ENCODE peak calls at places on chromosomes 6 and 20, in eight cellular contexts. One of them, this sample, is unnamed.

GRCh38 chr20:53260591-53260990 is 288.4 kb downstream of the TSHZ2 start:
- DNase-seq in astrocyte: no peak
- DNase-seq in Kasumi-1: no peak
- DNase-seq in kidney tubule cell: no peak
- DNase-seq in mucosa of descending colon: no peak
- DNase-seq in tibial nerve: no peak
- DNase-seq in neural crest cell: no peak
- DNase-seq in heart right ventricle: no peak
- DNase-seq in this sample: no peak

GRCh38 chr6:35596448-35597442 is 84.0 kb upstream of the TULP1 start:
- DNase-seq in mucosa of descending colon: no peak
- DNase-seq in neural crest cell: no peak
- DNase-seq in Kasumi-1: no peak
- DNase-seq in heart right ventricle: no peak
- DNase-seq in kidney tubule cell: peak
- DNase-seq in tibial nerve: no peak
- DNase-seq in astrocyte: peak
- DNase-seq in this sample: no peak

GRCh38 chr6:99282479-99283062 is 66.9 kb downstream of the FAXC start:
- DNase-seq in tibial nerve: no peak
- DNase-seq in neural crest cell: no peak
- DNase-seq in Kasumi-1: peak
- DNase-seq in heart right ventricle: no peak
- DNase-seq in kidney tubule cell: peak
- DNase-seq in mucosa of descending colon: no peak
- DNase-seq in astrocyte: peak
- DNase-seq in this sample: no peak

GRCh38 chr6:17585766-17586502 is 14.2 kb upstream of the FAM8A1 start:
- DNase-seq in Kasumi-1: peak
- DNase-seq in astrocyte: no peak
- DNase-seq in heart right ventricle: no peak
- DNase-seq in kidney tubule cell: peak
- DNase-seq in neural crest cell: no peak
- DNase-seq in tibial nerve: no peak
- DNase-seq in mucosa of descending colon: no peak
- DNase-seq in this sample: no peak

GRCh38 chr20:53569005-53569404 is 24.6 kb downstream of the ZNF217 start:
- DNase-seq in astrocyte: no peak
- DNase-seq in heart right ventricle: no peak
- DNase-seq in kidney tubule cell: no peak
- DNase-seq in Kasumi-1: no peak
- DNase-seq in tibial nerve: no peak
- DNase-seq in neural crest cell: no peak
- DNase-seq in mucosa of descending colon: no peak
- DNase-seq in this sample: no peak

GRCh38 chr6:121443953-121444590 is 8.6 kb downstream of the GJA1 start:
- DNase-seq in mucosa of descending colon: no peak
- DNase-seq in Kasumi-1: no peak
- DNase-seq in neural crest cell: no peak
- DNase-seq in tibial nerve: no peak
- DNase-seq in astrocyte: no peak
- DNase-seq in heart right ventricle: peak
- DNase-seq in kidney tubule cell: peak
- DNase-seq in this sample: no peak

GRCh38 chr6:159107451-159108260 is 61.5 kb upstream of the FNDC1 start:
- DNase-seq in kidney tubule cell: peak
- DNase-seq in Kasumi-1: no peak
- DNase-seq in mucosa of descending colon: peak
- DNase-seq in neural crest cell: no peak
- DNase-seq in tibial nerve: no peak
- DNase-seq in heart right ventricle: no peak
- DNase-seq in astrocyte: no peak
- DNase-seq in this sample: no peak

GRCh38 chr6:133396225-133396624 is 155.1 kb downstream of the EYA4 start:
- DNase-seq in Kasumi-1: no peak
- DNase-seq in kidney tubule cell: no peak
- DNase-seq in heart right ventricle: no peak
- DNase-seq in neural crest cell: no peak
- DNase-seq in tibial nerve: no peak
- DNase-seq in astrocyte: peak
- DNase-seq in mucosa of descending colon: no peak
- DNase-seq in this sample: no peak

GRCh38 chr6:16414205-16414604 is 175.8 kb downstream of the GMPR start:
- DNase-seq in mucosa of descending colon: no peak
- DNase-seq in neural crest cell: no peak
- DNase-seq in heart right ventricle: peak
- DNase-seq in tibial nerve: no peak
- DNase-seq in kidney tubule cell: no peak
- DNase-seq in astrocyte: peak
- DNase-seq in Kasumi-1: no peak
- DNase-seq in this sample: no peak

GRCh38 chr20:48728042-48728837 is 99.6 kb downstream of the PREX1 start:
- DNase-seq in tibial nerve: no peak
- DNase-seq in heart right ventricle: no peak
- DNase-seq in Kasumi-1: no peak
- DNase-seq in mucosa of descending colon: peak
- DNase-seq in kidney tubule cell: no peak
- DNase-seq in astrocyte: no peak
- DNase-seq in neural crest cell: peak
- DNase-seq in this sample: no peak

GRCh38 chr6:31272856-31273626 is 1.1 kb upstream of the HLA-C start:
- DNase-seq in tibial nerve: no peak
- DNase-seq in neural crest cell: no peak
- DNase-seq in kidney tubule cell: no peak
- DNase-seq in Kasumi-1: no peak
- DNase-seq in heart right ventricle: no peak
- DNase-seq in mucosa of descending colon: peak
- DNase-seq in astrocyte: no peak
- DNase-seq in this sample: no peak

GRCh38 chr20:42082611-42083010 is 464.4 kb upstream of the CHD6 start:
- DNase-seq in Kasumi-1: no peak
- DNase-seq in kidney tubule cell: no peak
- DNase-seq in heart right ventricle: peak
- DNase-seq in tibial nerve: peak
- DNase-seq in neural crest cell: no peak
- DNase-seq in astrocyte: no peak
- DNase-seq in mucosa of descending colon: no peak
- DNase-seq in this sample: peak

GRCh38 chr20:33945391-33946079 is 48.2 kb upstream of the RALY start:
- DNase-seq in kidney tubule cell: peak
- DNase-seq in mucosa of descending colon: no peak
- DNase-seq in astrocyte: peak
- DNase-seq in Kasumi-1: no peak
- DNase-seq in neural crest cell: no peak
- DNase-seq in heart right ventricle: no peak
- DNase-seq in tibial nerve: no peak
- DNase-seq in this sample: no peak

GRCh38 chr20:44253528-44253927 is 6.4 kb downstream of the GDAP1L1 start:
- DNase-seq in Kasumi-1: no peak
- DNase-seq in tibial nerve: no peak
- DNase-seq in kidney tubule cell: no peak
- DNase-seq in heart right ventricle: no peak
- DNase-seq in astrocyte: no peak
- DNase-seq in neural crest cell: no peak
- DNase-seq in mucosa of descending colon: no peak
- DNase-seq in this sample: no peak

GRCh38 chr6:154951400-154952200 is 43.5 kb upstream of the TIAM2 start:
- DNase-seq in kidney tubule cell: peak
- DNase-seq in astrocyte: peak
- DNase-seq in heart right ventricle: no peak
- DNase-seq in mucosa of descending colon: no peak
- DNase-seq in Kasumi-1: peak
- DNase-seq in neural crest cell: no peak
- DNase-seq in tibial nerve: no peak
- DNase-seq in this sample: no peak

GRCh38 chr6:29845405-29846006 is 17.9 kb downstream of the HLA-G start:
- DNase-seq in heart right ventricle: no peak
- DNase-seq in mucosa of descending colon: no peak
- DNase-seq in Kasumi-1: no peak
- DNase-seq in tibial nerve: no peak
- DNase-seq in kidney tubule cell: peak
- DNase-seq in neural crest cell: no peak
- DNase-seq in astrocyte: no peak
- DNase-seq in this sample: no peak

GRCh38 chr20:20225325-20225724 is 142.6 kb upstream of the INSM1 start:
- DNase-seq in mucosa of descending colon: no peak
- DNase-seq in tibial nerve: no peak
- DNase-seq in kidney tubule cell: peak
- DNase-seq in astrocyte: no peak
- DNase-seq in neural crest cell: no peak
- DNase-seq in heart right ventricle: no peak
- DNase-seq in Kasumi-1: no peak
- DNase-seq in this sample: no peak

GRCh38 chr20:63230800-63231268 is 4.9 kb upstream of the BIRC7 start:
- DNase-seq in astrocyte: peak
- DNase-seq in tibial nerve: peak
- DNase-seq in mucosa of descending colon: no peak
- DNase-seq in heart right ventricle: peak
- DNase-seq in kidney tubule cell: peak
- DNase-seq in Kasumi-1: peak
- DNase-seq in neural crest cell: peak
- DNase-seq in this sample: peak

GRCh38 chr6:45421700-45422540 is 44.2 kb upstream of the SUPT3H start:
- DNase-seq in mucosa of descending colon: peak
- DNase-seq in Kasumi-1: peak
- DNase-seq in tibial nerve: peak
- DNase-seq in neural crest cell: peak
- DNase-seq in astrocyte: peak
- DNase-seq in kidney tubule cell: peak
- DNase-seq in heart right ventricle: peak
- DNase-seq in this sample: peak

GRCh38 chr20:60695223-60695622 is 556.8 kb upstream of the CDH4 start:
- DNase-seq in Kasumi-1: no peak
- DNase-seq in astrocyte: peak
- DNase-seq in tibial nerve: no peak
- DNase-seq in mucosa of descending colon: no peak
- DNase-seq in kidney tubule cell: peak
- DNase-seq in heart right ventricle: no peak
- DNase-seq in neural crest cell: no peak
- DNase-seq in this sample: no peak

GRCh38 chr20:25205277-25206062 is 10.0 kb downstream of the ENTPD6 start:
- DNase-seq in tibial nerve: no peak
- DNase-seq in astrocyte: no peak
- DNase-seq in kidney tubule cell: no peak
- DNase-seq in neural crest cell: no peak
- DNase-seq in Kasumi-1: no peak
- DNase-seq in mucosa of descending colon: no peak
- DNase-seq in heart right ventricle: no peak
- DNase-seq in this sample: no peak

GRCh38 chr6:107554326-107554725 is 64.4 kb downstream of the SOBP start:
- DNase-seq in kidney tubule cell: no peak
- DNase-seq in neural crest cell: no peak
- DNase-seq in heart right ventricle: no peak
- DNase-seq in mucosa of descending colon: no peak
- DNase-seq in tibial nerve: no peak
- DNase-seq in Kasumi-1: no peak
- DNase-seq in astrocyte: no peak
- DNase-seq in this sample: no peak

GRCh38 chr6:71412559-71412958 is 123.9 kb downstream of the OGFRL1 start:
- DNase-seq in astrocyte: no peak
- DNase-seq in neural crest cell: no peak
- DNase-seq in Kasumi-1: no peak
- DNase-seq in kidney tubule cell: peak
- DNase-seq in mucosa of descending colon: no peak
- DNase-seq in heart right ventricle: no peak
- DNase-seq in tibial nerve: no peak
- DNase-seq in this sample: no peak

GRCh38 chr20:19944772-19945459 is 72.2 kb upstream of the NAA20 start:
- DNase-seq in astrocyte: peak
- DNase-seq in tibial nerve: no peak
- DNase-seq in kidney tubule cell: peak
- DNase-seq in neural crest cell: no peak
- DNase-seq in mucosa of descending colon: no peak
- DNase-seq in Kasumi-1: no peak
- DNase-seq in heart right ventricle: no peak
- DNase-seq in this sample: no peak

This sample was measured in right cardiac atrium.